ENCODE peak calls at places on chromosomes 1 and 21, in seven cellular contexts. One of them, this sample, is unnamed.

GRCh38 chr1:54559111-54559548 is 11.1 kb downstream of the ACOT11 start:
- DNase-seq in M059J: no peak
- DNase-seq in HAP-1: no peak
- DNase-seq in activated CD4-positive, alpha-beta T cell treated with anti-CD3 and anti-CD28 coated beads for 48 hours: no peak
- DNase-seq in astrocyte: no peak
- DNase-seq in stimulated activated CD8-positive, alpha-beta memory T cell treated with anti-CD3 and anti-CD28 coated beads, Interleukin-4, amount 100 ng/mL, for 24 hours: no peak
- DNase-seq in brain microvascular endothelial cell: no peak
- DNase-seq in this sample: no peak

GRCh38 chr21:35593000-35593502 is 467.3 kb downstream of the SETD4 start:
- DNase-seq in M059J: peak
- DNase-seq in HAP-1: no peak
- DNase-seq in activated CD4-positive, alpha-beta T cell treated with anti-CD3 and anti-CD28 coated beads for 48 hours: no peak
- DNase-seq in astrocyte: peak
- DNase-seq in stimulated activated CD8-positive, alpha-beta memory T cell treated with anti-CD3 and anti-CD28 coated beads, Interleukin-4, amount 100 ng/mL, for 24 hours: no peak
- DNase-seq in brain microvascular endothelial cell: peak
- DNase-seq in this sample: peak

GRCh38 chr1:185483647-185484450 is 166.8 kb upstream of the IVNS1ABP start:
- DNase-seq in M059J: peak
- DNase-seq in HAP-1: peak
- DNase-seq in activated CD4-positive, alpha-beta T cell treated with anti-CD3 and anti-CD28 coated beads for 48 hours: no peak
- DNase-seq in astrocyte: peak
- DNase-seq in stimulated activated CD8-positive, alpha-beta memory T cell treated with anti-CD3 and anti-CD28 coated beads, Interleukin-4, amount 100 ng/mL, for 24 hours: no peak
- DNase-seq in brain microvascular endothelial cell: peak
- DNase-seq in this sample: peak

GRCh38 chr1:38046884-38047602 is 450 bp upstream of the POU3F1 start:
- DNase-seq in M059J: peak
- DNase-seq in HAP-1: peak
- DNase-seq in activated CD4-positive, alpha-beta T cell treated with anti-CD3 and anti-CD28 coated beads for 48 hours: peak
- DNase-seq in astrocyte: peak
- DNase-seq in stimulated activated CD8-positive, alpha-beta memory T cell treated with anti-CD3 and anti-CD28 coated beads, Interleukin-4, amount 100 ng/mL, for 24 hours: peak
- DNase-seq in brain microvascular endothelial cell: peak
- DNase-seq in this sample: peak

GRCh38 chr1:114024049-114024448 is 44.8 kb downstream of the OLFML3 start:
- DNase-seq in M059J: no peak
- DNase-seq in HAP-1: no peak
- DNase-seq in activated CD4-positive, alpha-beta T cell treated with anti-CD3 and anti-CD28 coated beads for 48 hours: no peak
- DNase-seq in astrocyte: no peak
- DNase-seq in stimulated activated CD8-positive, alpha-beta memory T cell treated with anti-CD3 and anti-CD28 coated beads, Interleukin-4, amount 100 ng/mL, for 24 hours: no peak
- DNase-seq in brain microvascular endothelial cell: peak
- DNase-seq in this sample: no peak

GRCh38 chr1:26771643-26772321 is 16.0 kb upstream of the PIGV start:
- DNase-seq in M059J: peak
- DNase-seq in HAP-1: peak
- DNase-seq in activated CD4-positive, alpha-beta T cell treated with anti-CD3 and anti-CD28 coated beads for 48 hours: peak
- DNase-seq in astrocyte: peak
- DNase-seq in stimulated activated CD8-positive, alpha-beta memory T cell treated with anti-CD3 and anti-CD28 coated beads, Interleukin-4, amount 100 ng/mL, for 24 hours: no peak
- DNase-seq in brain microvascular endothelial cell: peak
- DNase-seq in this sample: peak

GRCh38 chr1:74481607-74482006 is 30.8 kb downstream of the LRRC53 start:
- DNase-seq in M059J: no peak
- DNase-seq in HAP-1: no peak
- DNase-seq in activated CD4-positive, alpha-beta T cell treated with anti-CD3 and anti-CD28 coated beads for 48 hours: no peak
- DNase-seq in astrocyte: no peak
- DNase-seq in stimulated activated CD8-positive, alpha-beta memory T cell treated with anti-CD3 and anti-CD28 coated beads, Interleukin-4, amount 100 ng/mL, for 24 hours: no peak
- DNase-seq in brain microvascular endothelial cell: no peak
- DNase-seq in this sample: no peak

GRCh38 chr1:70764747-70765146 is 282.9 kb downstream of the PTGER3 start:
- DNase-seq in M059J: peak
- DNase-seq in HAP-1: no peak
- DNase-seq in activated CD4-positive, alpha-beta T cell treated with anti-CD3 and anti-CD28 coated beads for 48 hours: no peak
- DNase-seq in astrocyte: peak
- DNase-seq in stimulated activated CD8-positive, alpha-beta memory T cell treated with anti-CD3 and anti-CD28 coated beads, Interleukin-4, amount 100 ng/mL, for 24 hours: no peak
- DNase-seq in brain microvascular endothelial cell: no peak
- DNase-seq in this sample: peak

GRCh38 chr1:108049083-108049819 is 84.3 kb upstream of the VAV3 start:
- DNase-seq in M059J: peak
- DNase-seq in HAP-1: no peak
- DNase-seq in activated CD4-positive, alpha-beta T cell treated with anti-CD3 and anti-CD28 coated beads for 48 hours: peak
- DNase-seq in astrocyte: no peak
- DNase-seq in stimulated activated CD8-positive, alpha-beta memory T cell treated with anti-CD3 and anti-CD28 coated beads, Interleukin-4, amount 100 ng/mL, for 24 hours: peak
- DNase-seq in brain microvascular endothelial cell: peak
- DNase-seq in this sample: peak

GRCh38 chr1:16351994-16352841 is at the start of gene FBXO42:
- DNase-seq in M059J: peak
- DNase-seq in HAP-1: peak
- DNase-seq in activated CD4-positive, alpha-beta T cell treated with anti-CD3 and anti-CD28 coated beads for 48 hours: peak
- DNase-seq in astrocyte: peak
- DNase-seq in stimulated activated CD8-positive, alpha-beta memory T cell treated with anti-CD3 and anti-CD28 coated beads, Interleukin-4, amount 100 ng/mL, for 24 hours: peak
- DNase-seq in brain microvascular endothelial cell: peak
- DNase-seq in this sample: peak

This sample was measured in fibroblast of lung.